ENCODE peak calls at places on chromosomes 12 and 14, in six cellular contexts. V is upper lobe of left lung, C is HepG2, X is uterus, K is transverse colon, R is GM12878. P is an unnamed sample.

GRCh38 chr12:18422849-18423248 is 161.5 kb downstream of the PIK3C2G start:
- DNase-seq in C (no peak), X (no peak), K (no peak), R (no peak), V (no peak), P (no peak)

GRCh38 chr12:12562016-12562483 is 613 bp downstream of the DUSP16 start:
- DNase-seq in C (no peak), R (no peak), K (peak; percentile 27), X (peak; percentile 44), V (no peak), P (no peak)

GRCh38 chr14:99733551-99734405 is 49.7 kb downstream of the CYP46A1 start:
- DNase-seq in C (no peak), V (peak; percentile 54), R (no peak), X (peak; percentile 23), K (peak; percentile 29), P (peak; percentile 47)

GRCh38 chr14:67186789-67187188 is 2.5 kb upstream of the GARIN2 start:
- DNase-seq in R (no peak), C (no peak), V (no peak), K (peak; percentile 14), X (no peak), P (no peak)

GRCh38 chr12:3920378-3921141 is 47.4 kb upstream of the PARP11 start:
- DNase-seq in R (no peak), K (peak; percentile 13), X (no peak), C (peak; percentile 66), V (no peak), P (no peak)

GRCh38 chr14:66459603-66460002 is 26.6 kb upstream of the CCDC196 start:
- DNase-seq in X (no peak), K (no peak), C (no peak), R (no peak), V (no peak), P (no peak)

GRCh38 chr14:38065101-38065762 is 142.5 kb upstream of the SSTR1 start:
- DNase-seq in K (no peak), C (no peak), X (no peak), R (no peak), V (peak; percentile 33), P (peak; percentile 24)

GRCh38 chr12:105705765-105706164 is 375.3 kb downstream of the C12orf75 start:
- DNase-seq in K (peak; percentile 53), R (no peak), C (peak; percentile 36), X (peak; percentile 73), V (no peak), P (no peak)

GRCh38 chr12:125512541-125513298 is 447.5 kb downstream of the AACS start:
- DNase-seq in X (no peak), V (no peak), R (no peak), C (no peak), K (no peak), P (no peak)

GRCh38 chr12:93521225-93521854 is 51.1 kb upstream of the SOCS2 start:
- DNase-seq in K (no peak), X (no peak), R (no peak), V (no peak), C (no peak), P (no peak)

GRCh38 chr14:30958555-30959407 is 66.7 kb upstream of the AP4S1 start:
- DNase-seq in C (no peak), X (no peak), V (no peak), K (no peak), R (no peak), P (no peak)

GRCh38 chr12:89345830-89346740 is 6.2 kb downstream of the DUSP6 start:
- DNase-seq in K (peak; percentile 60), V (peak; percentile 79), C (no peak), R (peak; percentile 88), X (peak; percentile 47), P (no peak)

GRCh38 chr14:63895510-63895909 is 42.7 kb downstream of the SYNE2 start:
- DNase-seq in X (no peak), R (no peak), C (no peak), V (no peak), K (no peak), P (no peak)

GRCh38 chr14:93939304-93940229 is 12.4 kb downstream of the FAM181A start:
- DNase-seq in C (no peak), R (peak; percentile 25), X (peak; percentile 76), V (peak; percentile 79), K (peak; percentile 87), P (peak; percentile 90)

GRCh38 chr14:51081712-51082111 is 13.2 kb downstream of the TRIM9 start:
- DNase-seq in V (no peak), R (no peak), C (no peak), X (no peak), K (peak; percentile 62), P (no peak)

GRCh38 chr12:88522961-88523360 is 57.3 kb downstream of the KITLG start:
- DNase-seq in C (no peak), V (no peak), R (no peak), K (no peak), X (no peak), P (no peak)

GRCh38 chr14:29955087-29955486 is 27.4 kb upstream of the PRKD1 start:
- DNase-seq in K (no peak), X (no peak), C (no peak), V (no peak), R (no peak), P (no peak)

GRCh38 chr12:132583736-132584135 is 26.6 kb downstream of the LRCOL1 start:
- DNase-seq in V (no peak), C (no peak), R (no peak), K (no peak), X (no peak), P (no peak)

GRCh38 chr12:121812921-121813896 is 9.4 kb downstream of the SETD1B start:
- DNase-seq in X (no peak), R (no peak), C (no peak), K (no peak), V (no peak), P (peak; percentile 57)

GRCh38 chr12:56599797-56600196 is 30.3 kb downstream of the BAZ2A start:
- DNase-seq in R (no peak), V (peak; percentile 85), X (no peak), K (no peak), C (no peak), P (no peak)

GRCh38 chr12:93571854-93572711 is at the start of gene SOCS2:
- DNase-seq in V (no peak), X (peak; percentile 65), C (no peak), K (peak; percentile 58), R (no peak), P (peak; percentile 64)

GRCh38 chr14:75521415-75522199 is 662 bp upstream of the BATF start:
- DNase-seq in R (no peak), C (peak; percentile 49), K (no peak), X (no peak), V (no peak), P (no peak)

GRCh38 chr12:79531547-79531946 is 159.2 kb downstream of the PAWR start:
- DNase-seq in C (peak; percentile 46), K (no peak), V (no peak), X (no peak), R (no peak), P (no peak)

GRCh38 chr14:23938823-23939222 is 14.7 kb upstream of the DHRS4 start:
- DNase-seq in R (no peak), C (no peak), X (no peak), K (no peak), V (no peak), P (no peak)

GRCh38 chr14:68232643-68233055 is 413.1 kb downstream of the RAD51B start:
- DNase-seq in R (peak; percentile 99), C (peak; percentile 67), V (peak; percentile 66), X (peak; percentile 90), K (peak; percentile 39), P (no peak)

GRCh38 chr14:25607095-25607657 is 557.2 kb upstream of the STXBP6 start:
- DNase-seq in K (no peak), R (no peak), V (no peak), C (no peak), X (no peak), P (no peak)

GRCh38 chr12:76176935-76177334 is 92.5 kb upstream of the NAP1L1 start:
- DNase-seq in X (no peak), R (no peak), K (no peak), V (no peak), C (no peak), P (no peak)

GRCh38 chr12:50025187-50026059 is at the start of gene RACGAP1:
- DNase-seq in X (peak; percentile 97), K (peak; percentile 97), V (peak; percentile 94), C (peak; percentile 97), R (peak; percentile 98), P (peak; percentile 93)
- TF ChIP-seq POLR2A in X (peak; percentile 21), K (peak; percentile 42), V (no peak), C (peak; percentile 63), R (peak; percentile 89), P (no peak)

GRCh38 chr12:39619660-39620433 is at the start of gene ABCD2:
- DNase-seq in X (peak; percentile 84), C (peak; percentile 32), V (peak; percentile 37), R (peak; percentile 97), K (peak; percentile 55), P (peak; percentile 82)
- H3K27ac ChIP-seq in X (peak within 1 kb of the TSS; percentile 81), C (no peak within 1 kb of the TSS), V (peak within 1 kb of the TSS; percentile 66), R (peak within 1 kb of the TSS; percentile 98), K (peak within 1 kb of the TSS; percentile 82), P (peak within 1 kb of the TSS; percentile 81)

DNA sequence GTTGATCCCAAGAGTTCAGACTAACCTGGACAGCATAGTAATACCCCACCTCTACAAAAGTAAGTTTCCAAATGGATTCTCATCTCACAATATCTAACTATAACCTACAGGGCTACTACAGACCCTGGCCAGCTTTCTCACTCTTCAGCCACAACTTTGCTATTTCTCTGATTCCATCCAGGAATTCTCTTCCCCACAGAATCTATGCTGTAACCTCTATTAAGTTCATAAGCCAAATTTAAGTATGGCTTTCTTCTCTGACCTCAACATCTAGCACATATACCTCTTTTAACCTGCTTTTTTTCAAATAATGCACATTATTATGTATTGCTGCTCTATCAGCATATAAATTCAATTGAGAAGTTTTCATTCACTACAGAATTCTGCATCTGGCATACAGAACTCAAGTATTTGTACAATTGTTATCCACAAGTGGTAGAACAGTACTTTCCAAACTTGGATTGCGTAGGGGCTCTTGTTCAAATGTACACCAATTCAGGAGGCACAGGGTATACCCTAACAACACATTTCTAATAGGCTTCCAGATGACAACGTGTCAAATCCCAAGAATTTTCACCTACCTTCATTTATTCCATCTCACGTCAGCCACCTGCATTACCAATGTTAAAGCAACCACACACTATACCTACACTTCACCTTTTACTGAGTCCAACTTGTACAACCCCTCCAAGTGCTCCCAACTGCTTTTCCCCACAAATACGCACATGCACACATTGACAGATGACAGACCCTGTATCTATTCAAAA is 3.8 kb downstream of the RPS29 start:
- DNase-seq in C (no peak), R (no peak), X (no peak), K (no peak), V (no peak), P (no peak)
- TF ChIP-seq POLR2A in C (peak; percentile 78), R (no peak), X (no peak), K (no peak), V (no peak), P (no peak)

DNA sequence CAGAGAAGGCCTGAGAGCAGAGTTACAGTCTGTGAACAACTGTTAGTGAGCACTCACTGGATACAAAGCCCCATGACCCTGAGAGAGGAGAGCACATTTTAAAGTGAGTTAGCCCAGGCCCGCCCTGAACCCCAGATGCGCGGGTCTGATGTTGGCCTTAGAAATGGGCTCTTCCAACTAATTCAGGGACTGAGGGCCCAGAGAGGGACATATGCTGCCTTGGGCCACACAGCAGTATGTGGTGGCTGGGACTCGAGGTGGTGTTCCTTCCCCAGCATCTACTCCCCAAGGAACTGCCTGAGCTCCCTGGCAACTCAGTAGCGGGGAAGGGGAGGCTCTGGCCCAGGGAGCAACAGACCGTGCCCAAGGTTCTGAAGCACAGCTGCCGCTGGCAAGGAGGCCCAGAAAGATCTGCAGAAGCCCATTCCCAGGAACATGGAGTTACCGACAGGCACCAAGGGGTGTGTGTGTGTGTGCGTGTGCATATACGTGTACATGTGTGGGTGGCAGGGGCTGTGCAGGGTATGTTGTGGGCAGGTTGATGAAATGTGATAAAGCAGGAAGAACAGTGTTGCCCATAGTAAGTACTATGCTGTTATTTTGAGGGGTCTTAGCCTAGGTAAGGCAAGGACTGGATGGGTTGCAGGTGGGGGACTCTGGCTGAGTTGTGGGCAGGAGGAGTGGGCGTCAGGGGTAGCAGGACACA is 40.5 kb downstream of the KRT80 start:
- DNase-seq in X (no peak), C (no peak), K (no peak), R (no peak), V (no peak), P (no peak)
- H3K27ac ChIP-seq in X (no peak overlapping the region), C (no peak overlapping the region), K (peak overlapping the region; percentile 93), R (no peak overlapping the region), V (peak overlapping the region; percentile 92), P (no peak overlapping the region)